ENCODE peak calls at places on chromosomes 12 and 14, in six cellular contexts. One of them, this sample, is unnamed.
A peak's percentile ranks its signal among the peaks of the same experiment; 100 is the strongest.

GRCh38 chr12:106125351-106126085 is 13.2 kb downstream of the NUAK1 start:
- DNase-seq in cardiac fibroblast: no peak
- DNase-seq in fibroblast of lung: no peak
- DNase-seq in mammary epithelial cell: no peak
- DNase-seq in effector memory CD8-positive, alpha-beta T cell: no peak
- DNase-seq in stimulated activated CD4-positive, alpha-beta T cell treated with anti-CD3 and anti-CD28 coated beads, Interleukin-15, amount 100 ng/mL, for 1 hour: no peak
- DNase-seq in this sample: no peak

GRCh38 chr14:56131004-56131864 is 13.0 kb downstream of the PELI2 start:
- DNase-seq in cardiac fibroblast: no peak
- DNase-seq in fibroblast of lung: no peak
- DNase-seq in mammary epithelial cell: no peak
- DNase-seq in effector memory CD8-positive, alpha-beta T cell: no peak
- DNase-seq in stimulated activated CD4-positive, alpha-beta T cell treated with anti-CD3 and anti-CD28 coated beads, Interleukin-15, amount 100 ng/mL, for 1 hour: no peak
- DNase-seq in this sample: no peak

GRCh38 chr12:4997939-4998338 is 45.7 kb upstream of the KCNA5 start:
- DNase-seq in cardiac fibroblast: peak; percentile 58
- DNase-seq in fibroblast of lung: peak; percentile 94
- DNase-seq in mammary epithelial cell: peak; percentile 78
- DNase-seq in effector memory CD8-positive, alpha-beta T cell: no peak
- DNase-seq in stimulated activated CD4-positive, alpha-beta T cell treated with anti-CD3 and anti-CD28 coated beads, Interleukin-15, amount 100 ng/mL, for 1 hour: no peak
- DNase-seq in this sample: peak; percentile 88

GRCh38 chr14:34051966-34052657 is 101.2 kb upstream of the EGLN3 start:
- DNase-seq in cardiac fibroblast: peak; percentile 61
- DNase-seq in fibroblast of lung: peak; percentile 92
- DNase-seq in mammary epithelial cell: peak; percentile 95
- DNase-seq in effector memory CD8-positive, alpha-beta T cell: no peak
- DNase-seq in stimulated activated CD4-positive, alpha-beta T cell treated with anti-CD3 and anti-CD28 coated beads, Interleukin-15, amount 100 ng/mL, for 1 hour: no peak
- DNase-seq in this sample: no peak

GRCh38 chr14:45559626-45560025 is 306.6 kb upstream of the MIS18BP1 start:
- DNase-seq in cardiac fibroblast: no peak
- DNase-seq in fibroblast of lung: no peak
- DNase-seq in mammary epithelial cell: no peak
- DNase-seq in effector memory CD8-positive, alpha-beta T cell: no peak
- DNase-seq in stimulated activated CD4-positive, alpha-beta T cell treated with anti-CD3 and anti-CD28 coated beads, Interleukin-15, amount 100 ng/mL, for 1 hour: no peak
- DNase-seq in this sample: no peak

GRCh38 chr12:46891306-46891705 is 65.5 kb upstream of the SLC38A4 start:
- DNase-seq in cardiac fibroblast: no peak
- DNase-seq in fibroblast of lung: peak; percentile 51
- DNase-seq in mammary epithelial cell: no peak
- DNase-seq in effector memory CD8-positive, alpha-beta T cell: no peak
- DNase-seq in stimulated activated CD4-positive, alpha-beta T cell treated with anti-CD3 and anti-CD28 coated beads, Interleukin-15, amount 100 ng/mL, for 1 hour: no peak
- DNase-seq in this sample: peak; percentile 50

GRCh38 chr14:53295985-53296582 is 143.0 kb upstream of the DDHD1 start:
- DNase-seq in cardiac fibroblast: peak; percentile 60
- DNase-seq in fibroblast of lung: peak; percentile 37
- DNase-seq in mammary epithelial cell: peak; percentile 19
- DNase-seq in effector memory CD8-positive, alpha-beta T cell: peak; percentile 15
- DNase-seq in stimulated activated CD4-positive, alpha-beta T cell treated with anti-CD3 and anti-CD28 coated beads, Interleukin-15, amount 100 ng/mL, for 1 hour: no peak
- DNase-seq in this sample: peak; percentile 22

GRCh38 chr12:24378548-24379011 is 429.1 kb upstream of the SOX5 start:
- DNase-seq in cardiac fibroblast: no peak
- DNase-seq in fibroblast of lung: peak; percentile 62
- DNase-seq in mammary epithelial cell: no peak
- DNase-seq in effector memory CD8-positive, alpha-beta T cell: no peak
- DNase-seq in stimulated activated CD4-positive, alpha-beta T cell treated with anti-CD3 and anti-CD28 coated beads, Interleukin-15, amount 100 ng/mL, for 1 hour: no peak
- DNase-seq in this sample: peak; percentile 4

GRCh38 chr12:108341854-108342847 is 3.0 kb upstream of the CMKLR1 start:
- DNase-seq in cardiac fibroblast: no peak
- DNase-seq in fibroblast of lung: no peak
- DNase-seq in mammary epithelial cell: no peak
- DNase-seq in effector memory CD8-positive, alpha-beta T cell: no peak
- DNase-seq in stimulated activated CD4-positive, alpha-beta T cell treated with anti-CD3 and anti-CD28 coated beads, Interleukin-15, amount 100 ng/mL, for 1 hour: no peak
- DNase-seq in this sample: no peak

GRCh38 chr12:66035289-66035961 is 95.1 kb downstream of the LLPH start:
- DNase-seq in cardiac fibroblast: peak; percentile 66
- DNase-seq in fibroblast of lung: peak; percentile 69
- DNase-seq in mammary epithelial cell: peak; percentile 52
- DNase-seq in effector memory CD8-positive, alpha-beta T cell: no peak
- DNase-seq in stimulated activated CD4-positive, alpha-beta T cell treated with anti-CD3 and anti-CD28 coated beads, Interleukin-15, amount 100 ng/mL, for 1 hour: no peak
- DNase-seq in this sample: peak; percentile 64

GRCh38 chr12:1553987-1554982 is 40.1 kb downstream of the FBXL14 start:
- DNase-seq in cardiac fibroblast: no peak
- DNase-seq in fibroblast of lung: no peak
- DNase-seq in mammary epithelial cell: no peak
- DNase-seq in effector memory CD8-positive, alpha-beta T cell: no peak
- DNase-seq in stimulated activated CD4-positive, alpha-beta T cell treated with anti-CD3 and anti-CD28 coated beads, Interleukin-15, amount 100 ng/mL, for 1 hour: no peak
- DNase-seq in this sample: no peak

GRCh38 chr14:91929700-91930099 is 17.8 kb downstream of the FBLN5 start:
- DNase-seq in cardiac fibroblast: peak; percentile 43
- DNase-seq in fibroblast of lung: peak; percentile 44
- DNase-seq in mammary epithelial cell: no peak
- DNase-seq in effector memory CD8-positive, alpha-beta T cell: no peak
- DNase-seq in stimulated activated CD4-positive, alpha-beta T cell treated with anti-CD3 and anti-CD28 coated beads, Interleukin-15, amount 100 ng/mL, for 1 hour: no peak
- DNase-seq in this sample: no peak

GRCh38 chr12:121400332-121401139 is 618 bp downstream of the RNF34 start:
- DNase-seq in cardiac fibroblast: peak; percentile 29
- DNase-seq in fibroblast of lung: peak; percentile 51
- DNase-seq in mammary epithelial cell: peak; percentile 78
- DNase-seq in effector memory CD8-positive, alpha-beta T cell: peak; percentile 30
- DNase-seq in stimulated activated CD4-positive, alpha-beta T cell treated with anti-CD3 and anti-CD28 coated beads, Interleukin-15, amount 100 ng/mL, for 1 hour: peak; percentile 35
- DNase-seq in this sample: peak; percentile 9

GRCh38 chr12:111368291-111368683 is 608 bp downstream of the PHETA1 start:
- DNase-seq in cardiac fibroblast: peak; percentile 18
- DNase-seq in fibroblast of lung: no peak
- DNase-seq in mammary epithelial cell: no peak
- DNase-seq in effector memory CD8-positive, alpha-beta T cell: no peak
- DNase-seq in stimulated activated CD4-positive, alpha-beta T cell treated with anti-CD3 and anti-CD28 coated beads, Interleukin-15, amount 100 ng/mL, for 1 hour: no peak
- DNase-seq in this sample: no peak

GRCh38 chr12:109115758-109116610 is at the start of gene ACACB:
- DNase-seq in cardiac fibroblast: peak; percentile 30
- DNase-seq in fibroblast of lung: no peak
- DNase-seq in mammary epithelial cell: no peak
- DNase-seq in effector memory CD8-positive, alpha-beta T cell: no peak
- DNase-seq in stimulated activated CD4-positive, alpha-beta T cell treated with anti-CD3 and anti-CD28 coated beads, Interleukin-15, amount 100 ng/mL, for 1 hour: no peak
- DNase-seq in this sample: no peak

GRCh38 chr12:112924986-112925385 is 13.3 kb upstream of the OAS3 start:
- DNase-seq in cardiac fibroblast: no peak
- DNase-seq in fibroblast of lung: no peak
- DNase-seq in mammary epithelial cell: no peak
- DNase-seq in effector memory CD8-positive, alpha-beta T cell: no peak
- DNase-seq in stimulated activated CD4-positive, alpha-beta T cell treated with anti-CD3 and anti-CD28 coated beads, Interleukin-15, amount 100 ng/mL, for 1 hour: no peak
- DNase-seq in this sample: no peak

GRCh38 chr12:124699878-124700277 is 132.5 kb upstream of the NCOR2 start:
- DNase-seq in cardiac fibroblast: no peak
- DNase-seq in fibroblast of lung: no peak
- DNase-seq in mammary epithelial cell: no peak
- DNase-seq in effector memory CD8-positive, alpha-beta T cell: no peak
- DNase-seq in stimulated activated CD4-positive, alpha-beta T cell treated with anti-CD3 and anti-CD28 coated beads, Interleukin-15, amount 100 ng/mL, for 1 hour: no peak
- DNase-seq in this sample: no peak

GRCh38 chr14:91105673-91106072 is 8.2 kb upstream of the DGLUCY start:
- DNase-seq in cardiac fibroblast: no peak
- DNase-seq in fibroblast of lung: no peak
- DNase-seq in mammary epithelial cell: no peak
- DNase-seq in effector memory CD8-positive, alpha-beta T cell: no peak
- DNase-seq in stimulated activated CD4-positive, alpha-beta T cell treated with anti-CD3 and anti-CD28 coated beads, Interleukin-15, amount 100 ng/mL, for 1 hour: no peak
- DNase-seq in this sample: no peak

GRCh38 chr12:59972941-59973340 is 377.1 kb downstream of the SLC16A7 start:
- DNase-seq in cardiac fibroblast: peak; percentile 19
- DNase-seq in fibroblast of lung: peak; percentile 92
- DNase-seq in mammary epithelial cell: peak; percentile 90
- DNase-seq in effector memory CD8-positive, alpha-beta T cell: no peak
- DNase-seq in stimulated activated CD4-positive, alpha-beta T cell treated with anti-CD3 and anti-CD28 coated beads, Interleukin-15, amount 100 ng/mL, for 1 hour: no peak
- DNase-seq in this sample: peak; percentile 53

GRCh38 chr14:56857206-56857605 is 46.9 kb upstream of the OTX2 start:
- DNase-seq in cardiac fibroblast: no peak
- DNase-seq in fibroblast of lung: no peak
- DNase-seq in mammary epithelial cell: no peak
- DNase-seq in effector memory CD8-positive, alpha-beta T cell: no peak
- DNase-seq in stimulated activated CD4-positive, alpha-beta T cell treated with anti-CD3 and anti-CD28 coated beads, Interleukin-15, amount 100 ng/mL, for 1 hour: no peak
- DNase-seq in this sample: no peak

GRCh38 chr14:91399868-91400640 is 17.6 kb downstream of the CCDC88C start:
- DNase-seq in cardiac fibroblast: no peak
- DNase-seq in fibroblast of lung: no peak
- DNase-seq in mammary epithelial cell: no peak
- DNase-seq in effector memory CD8-positive, alpha-beta T cell: peak; percentile 37
- DNase-seq in stimulated activated CD4-positive, alpha-beta T cell treated with anti-CD3 and anti-CD28 coated beads, Interleukin-15, amount 100 ng/mL, for 1 hour: no peak
- DNase-seq in this sample: no peak

GRCh38 chr14:99420711-99421110 is 59.9 kb downstream of the SETD3 start:
- DNase-seq in cardiac fibroblast: peak; percentile 50
- DNase-seq in fibroblast of lung: peak; percentile 13
- DNase-seq in mammary epithelial cell: no peak
- DNase-seq in effector memory CD8-positive, alpha-beta T cell: no peak
- DNase-seq in stimulated activated CD4-positive, alpha-beta T cell treated with anti-CD3 and anti-CD28 coated beads, Interleukin-15, amount 100 ng/mL, for 1 hour: no peak
- DNase-seq in this sample: no peak

This sample was measured in brain microvascular endothelial cell.